ENCODE peak calls at places on chromosomes 2 and 18, in ten cellular contexts. N is GM12878, E is Daoy, T is MCF 10A, I is NCI-H226, X is glutamatergic neuron, B is neural crest cell, Y is sigmoid colon, G is dorsolateral prefrontal cortex, J is stromal cell of bone marrow. Q is an unnamed sample.

GRCh38 chr18:26309283-26309682 is 83.0 kb downstream of the TAF4B start:
- DNase-seq in N (no peak), E (no peak), T (peak), I (no peak), X (no peak), B (no peak), Y (no peak), G (no peak), J (peak), Q (no peak)

GRCh38 chr2:240467659-240468299 is 32.3 kb downstream of the GPC1 start:
- DNase-seq in N (no peak), E (peak), T (no peak), I (no peak), X (peak), B (peak), Y (peak), G (no peak), J (no peak), Q (no peak)

GRCh38 chr2:204293884-204294535 is 251.3 kb upstream of the PARD3B start:
- DNase-seq in N (no peak), E (no peak), T (no peak), I (no peak), X (no peak), B (no peak), Y (no peak), G (no peak), J (no peak), Q (no peak)

GRCh38 chr18:10564975-10565773 is 39.3 kb downstream of the NAPG start:
- DNase-seq in N (no peak), E (no peak), T (no peak), I (no peak), X (no peak), B (no peak), Y (no peak), G (no peak), J (no peak), Q (no peak)

GRCh38 chr2:29105375-29105774 is 9.8 kb upstream of the CLIP4 start:
- DNase-seq in N (no peak), E (no peak), T (no peak), I (no peak), X (no peak), B (no peak), Y (no peak), G (no peak), J (no peak), Q (no peak)

GRCh38 chr2:72722492-72723090 is 103.2 kb downstream of the EXOC6B start:
- DNase-seq in N (no peak), E (peak), T (no peak), I (no peak), X (no peak), B (no peak), Y (no peak), G (no peak), J (no peak), Q (no peak)

GRCh38 chr18:23735021-23735464 is 45.8 kb downstream of the LAMA3 start:
- DNase-seq in N (no peak), E (no peak), T (peak), I (no peak), X (no peak), B (no peak), Y (no peak), G (no peak), J (no peak), Q (peak)

GRCh38 chr2:140990416-140990815 is 1140.4 kb downstream of the LRP1B start:
- DNase-seq in N (no peak), E (peak), T (peak), I (no peak), X (no peak), B (no peak), Y (no peak), G (no peak), J (peak), Q (no peak)

GRCh38 chr2:152715854-152716428 is 1.3 kb downstream of the PRPF40A start:
- DNase-seq in N (no peak), E (peak), T (peak), I (no peak), X (peak), B (peak), Y (no peak), G (no peak), J (no peak), Q (peak)

GRCh38 chr2:191614759-191615158 is 63.2 kb upstream of the NABP1 start:
- DNase-seq in N (no peak), E (no peak), T (no peak), I (no peak), X (no peak), B (no peak), Y (no peak), G (no peak), J (no peak), Q (no peak)

GRCh38 chr18:12621737-12622306 is 36.1 kb downstream of the SPIRE1 start:
- DNase-seq in N (no peak), E (peak), T (peak), I (peak), X (no peak), B (no peak), Y (no peak), G (no peak), J (peak), Q (peak)

GRCh38 chr18:62018034-62018760 is 125.4 kb upstream of the RNF152 start:
- DNase-seq in N (no peak), E (no peak), T (no peak), I (no peak), X (no peak), B (no peak), Y (peak), G (no peak), J (peak), Q (no peak)

GRCh38 chr2:129801575-129801974 is 177.9 kb upstream of the RAB6C start:
- DNase-seq in N (no peak), E (peak), T (peak), I (no peak), X (no peak), B (no peak), Y (no peak), G (no peak), J (peak), Q (peak)

GRCh38 chr2:33166287-33166881 is 219.6 kb downstream of the LTBP1 start:
- DNase-seq in N (no peak), E (no peak), T (peak), I (no peak), X (no peak), B (no peak), Y (no peak), G (no peak), J (peak), Q (no peak)

GRCh38 chr2:148642891-148643416 is 1.6 kb upstream of the EPC2 start:
- DNase-seq in N (no peak), E (peak), T (peak), I (no peak), X (no peak), B (no peak), Y (no peak), G (no peak), J (no peak), Q (no peak)

GRCh38 chr2:212940816-212941215 is 210.6 kb downstream of the IKZF2 start:
- DNase-seq in N (no peak), E (peak), T (peak), I (no peak), X (no peak), B (no peak), Y (no peak), G (no peak), J (no peak), Q (no peak)

GRCh38 chr2:241068942-241069810 is 32.9 kb downstream of the MTERF4 start:
- DNase-seq in N (no peak), E (no peak), T (no peak), I (no peak), X (no peak), B (no peak), Y (no peak), G (no peak), J (no peak), Q (no peak)

GRCh38 chr2:20672191-20672951 is 5.4 kb downstream of the GDF7 start:
- DNase-seq in N (no peak), E (no peak), T (no peak), I (no peak), X (no peak), B (no peak), Y (no peak), G (no peak), J (no peak), Q (no peak)

GRCh38 chr2:60818272-60818671 is 62.2 kb downstream of the PAPOLG start:
- DNase-seq in N (no peak), E (peak), T (peak), I (no peak), X (no peak), B (no peak), Y (no peak), G (no peak), J (no peak), Q (no peak)

GRCh38 chr2:75458201-75458600 is 102.5 kb downstream of the EVA1A start:
- DNase-seq in N (no peak), E (no peak), T (no peak), I (no peak), X (no peak), B (no peak), Y (no peak), G (no peak), J (no peak), Q (no peak)

GRCh38 chr18:29225351-29225750 is 1048.4 kb upstream of the CDH2 start:
- DNase-seq in N (no peak), E (peak), T (no peak), I (peak), X (no peak), B (no peak), Y (no peak), G (no peak), J (no peak), Q (no peak)

GRCh38 chr2:126761256-126761980 is 105.5 kb downstream of the GYPC start:
- DNase-seq in N (no peak), E (no peak), T (no peak), I (no peak), X (no peak), B (no peak), Y (no peak), G (no peak), J (no peak), Q (no peak)

GRCh38 chr2:54775710-54776109 is 52.2 kb downstream of the EML6 start:
- DNase-seq in N (no peak), E (no peak), T (peak), I (no peak), X (no peak), B (no peak), Y (no peak), G (no peak), J (no peak), Q (no peak)

GRCh38 chr2:103167599-103167998 is 405.8 kb downstream of the TMEM182 start:
- DNase-seq in N (no peak), E (no peak), T (no peak), I (no peak), X (no peak), B (no peak), Y (no peak), G (no peak), J (no peak), Q (no peak)

GRCh38 chr2:240351826-240352426 is 83.5 kb upstream of the GPC1 start:
- DNase-seq in N (no peak), E (no peak), T (no peak), I (no peak), X (peak), B (no peak), Y (peak), G (no peak), J (no peak), Q (peak)

GRCh38 chr2:138105358-138105757 is 141.1 kb downstream of the HNMT start:
- DNase-seq in N (no peak), E (no peak), T (no peak), I (peak), X (no peak), B (no peak), Y (no peak), G (no peak), J (no peak), Q (no peak)

GRCh38 chr2:161436411-161436810 is 20.3 kb downstream of the TBR1 start:
- DNase-seq in N (no peak), E (no peak), T (peak), I (peak), X (no peak), B (no peak), Y (no peak), G (no peak), J (peak), Q (no peak)

GRCh38 chr2:219871396-219871795 is 244.0 kb downstream of the SLC4A3 start:
- DNase-seq in N (no peak), E (no peak), T (no peak), I (no peak), X (no peak), B (no peak), Y (no peak), G (no peak), J (no peak), Q (no peak)

GRCh38 chr2:161139098-161139987 is 20.9 kb upstream of the TANK start:
- DNase-seq in N (no peak), E (peak), T (no peak), I (peak), X (no peak), B (no peak), Y (no peak), G (no peak), J (peak), Q (peak)

GRCh38 chr2:98253461-98254073 is 92.7 kb upstream of the CNGA3 start:
- DNase-seq in N (no peak), E (peak), T (peak), I (no peak), X (no peak), B (no peak), Y (no peak), G (no peak), J (peak), Q (no peak)

GRCh38 chr2:130836501-130837174 is at the start of gene ARHGEF4:
- DNase-seq in N (no peak), E (peak), T (peak), I (peak), X (peak), B (peak), Y (no peak), G (no peak), J (no peak), Q (no peak)

GRCh38 chr18:44899832-44900231 is 219.1 kb downstream of the SETBP1 start:
- DNase-seq in N (no peak), E (no peak), T (no peak), I (no peak), X (no peak), B (no peak), Y (no peak), G (no peak), J (no peak), Q (no peak)

GRCh38 chr2:134778372-134778771 is 59.6 kb upstream of the TMEM163 start:
- DNase-seq in N (no peak), E (peak), T (peak), I (no peak), X (no peak), B (no peak), Y (no peak), G (no peak), J (no peak), Q (no peak)

GRCh38 chr2:12895017-12895416 is 178.3 kb downstream of the TRIB2 start:
- DNase-seq in N (no peak), E (no peak), T (no peak), I (no peak), X (no peak), B (no peak), Y (no peak), G (no peak), J (no peak), Q (no peak)

GRCh38 chr18:808502-808901 is 3.5 kb downstream of the YES1 start:
- DNase-seq in N (no peak), E (no peak), T (no peak), I (no peak), X (no peak), B (no peak), Y (no peak), G (no peak), J (no peak), Q (no peak)

GRCh38 chr2:237864940-237865622 is 5.7 kb downstream of the RAMP1 start:
- DNase-seq in N (no peak), E (peak), T (peak), I (peak), X (no peak), B (no peak), Y (peak), G (no peak), J (no peak), Q (peak)

GRCh38 chr2:225104971-225105370 is 62.7 kb upstream of the DOCK10 start:
- DNase-seq in N (no peak), E (no peak), T (no peak), I (peak), X (no peak), B (no peak), Y (no peak), G (no peak), J (no peak), Q (peak)

Q was measured in RCC 7860.